ENCODE peak calls at places on chromosome 5, in eight cellular contexts. M is NAMALWA, I is T-helper 1 cell, U is pancreas, J is MCF 10A, Z is cardiac muscle cell, C is HFFc6, W is astrocyte of the spinal cord. P is an unnamed sample.

GRCh38 chr5:173498871-173499470 is 117.5 kb downstream of the BOD1 start:
- DNase-seq in M (no peak), I (no peak), U (no peak), J (no peak), Z (peak; percentile 21), C (no peak), W (peak; percentile 17), P (peak; percentile 52)

GRCh38 chr5:143244000-143244736 is 159.3 kb downstream of the NR3C1 start:
- DNase-seq in M (no peak), I (no peak), U (peak; percentile 30), J (peak; percentile 98), Z (peak; percentile 97), C (peak; percentile 99), W (peak; percentile 97), P (peak; percentile 24)

GRCh38 chr5:135239461-135240282 is 159.4 kb downstream of the MACROH2A1 start:
- DNase-seq in M (no peak), I (no peak), U (peak; percentile 6), J (no peak), Z (no peak), C (no peak), W (peak; percentile 62), P (no peak)

GRCh38 chr5:65721050-65721774 is 697 bp downstream of the SGTB start:
- DNase-seq in M (peak; percentile 62), I (no peak), U (peak; percentile 47), J (peak; percentile 56), Z (peak; percentile 77), C (peak; percentile 76), W (peak; percentile 77), P (peak; percentile 60)

GRCh38 chr5:135230326-135230925 is 168.6 kb downstream of the MACROH2A1 start:
- DNase-seq in M (no peak), I (no peak), U (no peak), J (peak; percentile 92), Z (peak; percentile 93), C (peak; percentile 39), W (peak; percentile 77), P (no peak)

GRCh38 chr5:95644351-95645042 is 2.1 kb upstream of the RFESD start:
- DNase-seq in M (peak; percentile 83), I (peak; percentile 7), U (peak; percentile 55), J (peak; percentile 77), Z (peak; percentile 75), C (peak; percentile 43), W (peak; percentile 73), P (peak; percentile 67)

GRCh38 chr5:112594060-112594850 is 143.4 kb upstream of the APC start:
- DNase-seq in M (peak; percentile 37), I (no peak), U (no peak), J (no peak), Z (no peak), C (no peak), W (no peak), P (no peak)

GRCh38 chr5:71969464-71969863 is 137.8 kb upstream of the MAP1B start:
- DNase-seq in M (no peak), I (no peak), U (no peak), J (no peak), Z (peak; percentile 12), C (no peak), W (no peak), P (no peak)

GRCh38 chr5:149328177-149328576 is 17.1 kb upstream of the GRPEL2 start:
- DNase-seq in M (no peak), I (no peak), U (no peak), J (no peak), Z (no peak), C (no peak), W (no peak), P (no peak)

GRCh38 chr5:54718647-54719046 is 201.1 kb downstream of the SNX18 start:
- DNase-seq in M (no peak), I (no peak), U (peak; percentile 15), J (no peak), Z (peak; percentile 57), C (no peak), W (peak; percentile 52), P (no peak)

GRCh38 chr5:42887094-42887493 is 75.4 kb upstream of the SELENOP start:
- DNase-seq in M (no peak), I (no peak), U (no peak), J (peak; percentile 41), Z (no peak), C (no peak), W (no peak), P (peak; percentile 71)

GRCh38 chr5:111627862-111628261 is 115.5 kb upstream of the STARD4 start:
- DNase-seq in M (no peak), I (no peak), U (no peak), J (no peak), Z (no peak), C (no peak), W (no peak), P (no peak)

GRCh38 chr5:119453045-119453383 is 717 bp downstream of the HSD17B4 start:
- DNase-seq in M (no peak), I (no peak), U (no peak), J (no peak), Z (peak; percentile 56), C (no peak), W (peak; percentile 38), P (no peak)

GRCh38 chr5:76604838-76605237 is 18.4 kb downstream of the F2RL2 start:
- DNase-seq in M (no peak), I (no peak), U (no peak), J (peak; percentile 22), Z (peak; percentile 51), C (no peak), W (peak; percentile 73), P (no peak)

GRCh38 chr5:33939863-33940262 is 3.7 kb downstream of the RXFP3 start:
- DNase-seq in M (no peak), I (no peak), U (no peak), J (peak; percentile 36), Z (peak; percentile 75), C (peak; percentile 10), W (no peak), P (no peak)

GRCh38 chr5:55610518-55610917 is 75.8 kb upstream of the PLPP1 start:
- DNase-seq in M (no peak), I (no peak), U (no peak), J (no peak), Z (no peak), C (no peak), W (no peak), P (no peak)

GRCh38 chr5:150618188-150618587 is 22.3 kb upstream of the SYNPO start:
- DNase-seq in M (no peak), I (no peak), U (no peak), J (no peak), Z (peak; percentile 83), C (no peak), W (no peak), P (no peak)

GRCh38 chr5:150214289-150214688 is 24.4 kb downstream of the SLC6A7 start:
- DNase-seq in M (no peak), I (no peak), U (no peak), J (no peak), Z (peak; percentile 27), C (peak; percentile 16), W (peak; percentile 16), P (no peak)

GRCh38 chr5:127959152-127959764 is 124.3 kb upstream of the SLC12A2 start:
- DNase-seq in M (no peak), I (no peak), U (peak; percentile 53), J (peak; percentile 97), Z (peak; percentile 78), C (peak; percentile 72), W (peak; percentile 94), P (no peak)

GRCh38 chr5:14168139-14168792 is 25.1 kb downstream of the TRIO start:
- DNase-seq in M (peak; percentile 80), I (no peak), U (no peak), J (peak; percentile 44), Z (peak; percentile 30), C (no peak), W (no peak), P (no peak)

GRCh38 chr5:31361906-31362900 is 168.7 kb downstream of the CDH6 start:
- DNase-seq in M (no peak), I (no peak), U (no peak), J (no peak), Z (peak; percentile 38), C (peak; percentile 35), W (no peak), P (no peak)

GRCh38 chr5:6096101-6096500 is 282.2 kb downstream of the MED10 start:
- DNase-seq in M (no peak), I (no peak), U (no peak), J (no peak), Z (no peak), C (no peak), W (no peak), P (no peak)

GRCh38 chr5:53480474-53481353 is at the start of gene FST:
- DNase-seq in M (no peak), I (no peak), U (no peak), J (peak; percentile 24), Z (peak; percentile 47), C (no peak), W (peak; percentile 44), P (peak; percentile 32)

GRCh38 chr5:172443441-172444109 is 10.8 kb downstream of the SH3PXD2B start:
- DNase-seq in M (no peak), I (no peak), U (peak; percentile 87), J (peak; percentile 100), Z (peak; percentile 98), C (peak; percentile 91), W (peak; percentile 98), P (no peak)

GRCh38 chr5:151214614-151215545 is 9.0 kb downstream of the CCDC69 start:
- DNase-seq in M (peak; percentile 98), I (peak; percentile 16), U (no peak), J (no peak), Z (peak; percentile 46), C (no peak), W (no peak), P (peak; percentile 31)

GRCh38 chr5:1004598-1005361 is 3.8 kb upstream of the NKD2 start:
- DNase-seq in M (no peak), I (peak; percentile 32), U (peak; percentile 62), J (no peak), Z (peak; percentile 73), C (no peak), W (no peak), P (peak; percentile 86)

GRCh38 chr5:159504857-159505304 is 174.6 kb upstream of the IL12B start:
- DNase-seq in M (no peak), I (no peak), U (no peak), J (peak; percentile 74), Z (peak; percentile 84), C (peak; percentile 62), W (peak; percentile 84), P (peak; percentile 17)

P was measured in Caco-2.